ENCODE peak calls at places on chromosomes 4 and X, in ten cellular contexts. One of them, this sample, is unnamed.

GRCh38 chr4:26937136-26937535 is 76.5 kb downstream of the STIM2 start:
- DNase-seq in neural crest cell: no peak
- DNase-seq in NCI-H1092: no peak
- DNase-seq in cardiac fibroblast: no peak
- DNase-seq in transverse colon: no peak
- DNase-seq in neural progenitor cell: no peak
- DNase-seq in Right ventricle myocardium superior: no peak
- DNase-seq in GM18507: no peak
- DNase-seq in left ventricle myocardium inferior: no peak
- DNase-seq in activated naive CD4-positive, alpha-beta T cell treated with Interleukin-2 at 50 U/mL for 16 hours: no peak
- DNase-seq in this sample: no peak

GRCh38 chr4:150682126-150682525 is 100.2 kb downstream of the MAB21L2 start:
- DNase-seq in neural crest cell: no peak
- DNase-seq in NCI-H1092: no peak
- DNase-seq in cardiac fibroblast: no peak
- DNase-seq in transverse colon: no peak
- DNase-seq in neural progenitor cell: no peak
- DNase-seq in Right ventricle myocardium superior: no peak
- DNase-seq in GM18507: no peak
- DNase-seq in left ventricle myocardium inferior: no peak
- DNase-seq in activated naive CD4-positive, alpha-beta T cell treated with Interleukin-2 at 50 U/mL for 16 hours: no peak
- DNase-seq in this sample: no peak

GRCh38 chrX:131650637-131651410 is 107.0 kb downstream of the OR13H1 start:
- DNase-seq in neural crest cell: no peak
- DNase-seq in NCI-H1092: no peak
- DNase-seq in cardiac fibroblast: peak; percentile 9
- DNase-seq in transverse colon: no peak
- DNase-seq in neural progenitor cell: no peak
- DNase-seq in Right ventricle myocardium superior: no peak
- DNase-seq in GM18507: no peak
- DNase-seq in left ventricle myocardium inferior: no peak
- DNase-seq in activated naive CD4-positive, alpha-beta T cell treated with Interleukin-2 at 50 U/mL for 16 hours: no peak
- DNase-seq in this sample: no peak

GRCh38 chrX:13485167-13485566 is 84.2 kb upstream of the EGFL6 start:
- DNase-seq in neural crest cell: no peak
- DNase-seq in NCI-H1092: no peak
- DNase-seq in cardiac fibroblast: no peak
- DNase-seq in transverse colon: peak; percentile 22
- DNase-seq in neural progenitor cell: no peak
- DNase-seq in Right ventricle myocardium superior: no peak
- DNase-seq in GM18507: no peak
- DNase-seq in left ventricle myocardium inferior: no peak
- DNase-seq in activated naive CD4-positive, alpha-beta T cell treated with Interleukin-2 at 50 U/mL for 16 hours: no peak
- DNase-seq in this sample: no peak

GRCh38 chr4:104063341-104063740 is 343.6 kb upstream of the TACR3 start:
- DNase-seq in neural crest cell: no peak
- DNase-seq in NCI-H1092: no peak
- DNase-seq in cardiac fibroblast: no peak
- DNase-seq in transverse colon: no peak
- DNase-seq in neural progenitor cell: no peak
- DNase-seq in Right ventricle myocardium superior: no peak
- DNase-seq in GM18507: no peak
- DNase-seq in left ventricle myocardium inferior: no peak
- DNase-seq in activated naive CD4-positive, alpha-beta T cell treated with Interleukin-2 at 50 U/mL for 16 hours: no peak
- DNase-seq in this sample: no peak

GRCh38 chrX:153970398-153971123 is 1.1 kb downstream of the HCFC1 start:
- DNase-seq in neural crest cell: peak; percentile 45
- DNase-seq in NCI-H1092: no peak
- DNase-seq in cardiac fibroblast: peak; percentile 70
- DNase-seq in transverse colon: no peak
- DNase-seq in neural progenitor cell: peak; percentile 73
- DNase-seq in Right ventricle myocardium superior: peak; percentile 65
- DNase-seq in GM18507: no peak
- DNase-seq in left ventricle myocardium inferior: no peak
- DNase-seq in activated naive CD4-positive, alpha-beta T cell treated with Interleukin-2 at 50 U/mL for 16 hours: no peak
- DNase-seq in this sample: peak; percentile 29

GRCh38 chrX:20522420-20522819 is 255.7 kb upstream of the RPS6KA3 start:
- DNase-seq in neural crest cell: no peak
- DNase-seq in NCI-H1092: no peak
- DNase-seq in cardiac fibroblast: no peak
- DNase-seq in transverse colon: no peak
- DNase-seq in neural progenitor cell: no peak
- DNase-seq in Right ventricle myocardium superior: no peak
- DNase-seq in GM18507: no peak
- DNase-seq in left ventricle myocardium inferior: no peak
- DNase-seq in activated naive CD4-positive, alpha-beta T cell treated with Interleukin-2 at 50 U/mL for 16 hours: no peak
- DNase-seq in this sample: no peak

GRCh38 chr4:75344915-75345314 is 169.3 kb downstream of the RCHY1 start:
- DNase-seq in neural crest cell: no peak
- DNase-seq in NCI-H1092: no peak
- DNase-seq in cardiac fibroblast: peak; percentile 92
- DNase-seq in transverse colon: no peak
- DNase-seq in neural progenitor cell: no peak
- DNase-seq in Right ventricle myocardium superior: no peak
- DNase-seq in GM18507: no peak
- DNase-seq in left ventricle myocardium inferior: no peak
- DNase-seq in activated naive CD4-positive, alpha-beta T cell treated with Interleukin-2 at 50 U/mL for 16 hours: no peak
- DNase-seq in this sample: no peak

GRCh38 chrX:155148724-155149537 is 67.3 kb upstream of the VBP1 start:
- DNase-seq in neural crest cell: peak; percentile 12
- DNase-seq in NCI-H1092: no peak
- DNase-seq in cardiac fibroblast: peak; percentile 36
- DNase-seq in transverse colon: peak; percentile 15
- DNase-seq in neural progenitor cell: peak; percentile 45
- DNase-seq in Right ventricle myocardium superior: no peak
- DNase-seq in GM18507: no peak
- DNase-seq in left ventricle myocardium inferior: no peak
- DNase-seq in activated naive CD4-positive, alpha-beta T cell treated with Interleukin-2 at 50 U/mL for 16 hours: peak; percentile 6
- DNase-seq in this sample: peak; percentile 15

GRCh38 chr4:65943076-65943475 is 272.8 kb upstream of the EPHA5 start:
- DNase-seq in neural crest cell: no peak
- DNase-seq in NCI-H1092: no peak
- DNase-seq in cardiac fibroblast: peak; percentile 91
- DNase-seq in transverse colon: no peak
- DNase-seq in neural progenitor cell: peak; percentile 83
- DNase-seq in Right ventricle myocardium superior: no peak
- DNase-seq in GM18507: no peak
- DNase-seq in left ventricle myocardium inferior: no peak
- DNase-seq in activated naive CD4-positive, alpha-beta T cell treated with Interleukin-2 at 50 U/mL for 16 hours: no peak
- DNase-seq in this sample: no peak

GRCh38 chrX:150887906-150888465 is 10.5 kb downstream of the CD99L2 start:
- DNase-seq in neural crest cell: no peak
- DNase-seq in NCI-H1092: no peak
- DNase-seq in cardiac fibroblast: peak; percentile 56
- DNase-seq in transverse colon: no peak
- DNase-seq in neural progenitor cell: no peak
- DNase-seq in Right ventricle myocardium superior: no peak
- DNase-seq in GM18507: no peak
- DNase-seq in left ventricle myocardium inferior: no peak
- DNase-seq in activated naive CD4-positive, alpha-beta T cell treated with Interleukin-2 at 50 U/mL for 16 hours: no peak
- DNase-seq in this sample: no peak

GRCh38 chr4:100489316-100489715 is 28.5 kb downstream of the EMCN start:
- DNase-seq in neural crest cell: no peak
- DNase-seq in NCI-H1092: no peak
- DNase-seq in cardiac fibroblast: peak; percentile 34
- DNase-seq in transverse colon: no peak
- DNase-seq in neural progenitor cell: no peak
- DNase-seq in Right ventricle myocardium superior: no peak
- DNase-seq in GM18507: no peak
- DNase-seq in left ventricle myocardium inferior: no peak
- DNase-seq in activated naive CD4-positive, alpha-beta T cell treated with Interleukin-2 at 50 U/mL for 16 hours: no peak
- DNase-seq in this sample: no peak

GRCh38 chrX:15292861-15293260 is 22.6 kb downstream of the ASB11 start:
- DNase-seq in neural crest cell: no peak
- DNase-seq in NCI-H1092: no peak
- DNase-seq in cardiac fibroblast: no peak
- DNase-seq in transverse colon: no peak
- DNase-seq in neural progenitor cell: no peak
- DNase-seq in Right ventricle myocardium superior: no peak
- DNase-seq in GM18507: no peak
- DNase-seq in left ventricle myocardium inferior: no peak
- DNase-seq in activated naive CD4-positive, alpha-beta T cell treated with Interleukin-2 at 50 U/mL for 16 hours: no peak
- DNase-seq in this sample: no peak

GRCh38 chrX:150372756-150373155 is 9.6 kb downstream of the MAMLD1 start:
- DNase-seq in neural crest cell: no peak
- DNase-seq in NCI-H1092: no peak
- DNase-seq in cardiac fibroblast: no peak
- DNase-seq in transverse colon: no peak
- DNase-seq in neural progenitor cell: no peak
- DNase-seq in Right ventricle myocardium superior: no peak
- DNase-seq in GM18507: no peak
- DNase-seq in left ventricle myocardium inferior: no peak
- DNase-seq in activated naive CD4-positive, alpha-beta T cell treated with Interleukin-2 at 50 U/mL for 16 hours: no peak
- DNase-seq in this sample: no peak

GRCh38 chr4:166875821-166876220 is 358.5 kb downstream of the SPOCK3 start:
- DNase-seq in neural crest cell: no peak
- DNase-seq in NCI-H1092: no peak
- DNase-seq in cardiac fibroblast: no peak
- DNase-seq in transverse colon: no peak
- DNase-seq in neural progenitor cell: peak; percentile 43
- DNase-seq in Right ventricle myocardium superior: no peak
- DNase-seq in GM18507: no peak
- DNase-seq in left ventricle myocardium inferior: no peak
- DNase-seq in activated naive CD4-positive, alpha-beta T cell treated with Interleukin-2 at 50 U/mL for 16 hours: no peak
- DNase-seq in this sample: no peak

GRCh38 chrX:40853004-40853815 is 117.9 kb upstream of the MED14 start:
- DNase-seq in neural crest cell: no peak
- DNase-seq in NCI-H1092: no peak
- DNase-seq in cardiac fibroblast: no peak
- DNase-seq in transverse colon: no peak
- DNase-seq in neural progenitor cell: no peak
- DNase-seq in Right ventricle myocardium superior: no peak
- DNase-seq in GM18507: no peak
- DNase-seq in left ventricle myocardium inferior: no peak
- DNase-seq in activated naive CD4-positive, alpha-beta T cell treated with Interleukin-2 at 50 U/mL for 16 hours: no peak
- DNase-seq in this sample: no peak

GRCh38 chrX:132748909-132749308 is 209.5 kb downstream of the HS6ST2 start:
- DNase-seq in neural crest cell: no peak
- DNase-seq in NCI-H1092: no peak
- DNase-seq in cardiac fibroblast: no peak
- DNase-seq in transverse colon: no peak
- DNase-seq in neural progenitor cell: no peak
- DNase-seq in Right ventricle myocardium superior: no peak
- DNase-seq in GM18507: no peak
- DNase-seq in left ventricle myocardium inferior: no peak
- DNase-seq in activated naive CD4-positive, alpha-beta T cell treated with Interleukin-2 at 50 U/mL for 16 hours: no peak
- DNase-seq in this sample: no peak

GRCh38 chrX:49627030-49627777 is 28.4 kb downstream of the GAGE1 start:
- DNase-seq in neural crest cell: no peak
- DNase-seq in NCI-H1092: no peak
- DNase-seq in cardiac fibroblast: peak; percentile 1
- DNase-seq in transverse colon: no peak
- DNase-seq in neural progenitor cell: peak; percentile 7
- DNase-seq in Right ventricle myocardium superior: no peak
- DNase-seq in GM18507: no peak
- DNase-seq in left ventricle myocardium inferior: peak; percentile 12
- DNase-seq in activated naive CD4-positive, alpha-beta T cell treated with Interleukin-2 at 50 U/mL for 16 hours: peak; percentile 13
- DNase-seq in this sample: no peak

GRCh38 chr4:40349561-40350198 is 14.5 kb downstream of the CHRNA9 start:
- DNase-seq in neural crest cell: no peak
- DNase-seq in NCI-H1092: no peak
- DNase-seq in cardiac fibroblast: peak; percentile 53
- DNase-seq in transverse colon: no peak
- DNase-seq in neural progenitor cell: no peak
- DNase-seq in Right ventricle myocardium superior: no peak
- DNase-seq in GM18507: no peak
- DNase-seq in left ventricle myocardium inferior: no peak
- DNase-seq in activated naive CD4-positive, alpha-beta T cell treated with Interleukin-2 at 50 U/mL for 16 hours: no peak
- DNase-seq in this sample: peak; percentile 11

GRCh38 chr4:77172336-77172735 is 15.3 kb downstream of the CCNG2 start:
- DNase-seq in neural crest cell: no peak
- DNase-seq in NCI-H1092: no peak
- DNase-seq in cardiac fibroblast: peak; percentile 84
- DNase-seq in transverse colon: no peak
- DNase-seq in neural progenitor cell: no peak
- DNase-seq in Right ventricle myocardium superior: no peak
- DNase-seq in GM18507: no peak
- DNase-seq in left ventricle myocardium inferior: no peak
- DNase-seq in activated naive CD4-positive, alpha-beta T cell treated with Interleukin-2 at 50 U/mL for 16 hours: no peak
- DNase-seq in this sample: no peak

This sample was measured in NCI-H774.